ENCODE peak calls at places on chromosomes 3 and 15, in seven cellular contexts. W, N, A, F, S, E and K are unnamed samples.

GRCh38 chr3:120645083-120645800 is 36.8 kb downstream of the HGD start:
- DNase-seq in W (peak), N (no peak), A (no peak), F (no peak), S (no peak), E (no peak), K (no peak)

GRCh38 chr3:193593666-193594025 is 638 bp downstream of the OPA1 start:
- DNase-seq in W (no peak), N (peak), A (no peak), F (no peak), S (no peak), E (no peak), K (no peak)

GRCh38 chr15:70113304-70113700 is 15.6 kb upstream of the TLE3 start:
- DNase-seq in W (no peak), N (no peak), A (no peak), F (no peak), S (no peak), E (no peak), K (peak)

GRCh38 chr3:13787533-13787932 is 92.3 kb downstream of the WNT7A start:
- DNase-seq in W (no peak), N (no peak), A (no peak), F (no peak), S (no peak), E (no peak), K (no peak)

GRCh38 chr3:120344349-120344748 is 4.8 kb downstream of the LRRC58 start:
- DNase-seq in W (no peak), N (peak), A (no peak), F (no peak), S (no peak), E (no peak), K (no peak)

GRCh38 chr15:30956216-30956803 is 35.1 kb downstream of the MTMR10 start:
- DNase-seq in W (no peak), N (no peak), A (no peak), F (no peak), S (no peak), E (no peak), K (no peak)

GRCh38 chr3:53705774-53706173 is 140.4 kb downstream of the CHDH start:
- DNase-seq in W (no peak), N (no peak), A (no peak), F (no peak), S (peak), E (no peak), K (peak)

GRCh38 chr3:186160691-186161243 is 51.9 kb upstream of the ETV5 start:
- DNase-seq in W (no peak), N (no peak), A (no peak), F (no peak), S (peak), E (no peak), K (no peak)

GRCh38 chr15:99247063-99247462 is 2.3 kb downstream of the TTC23 start:
- DNase-seq in W (no peak), N (no peak), A (no peak), F (no peak), S (no peak), E (no peak), K (no peak)

GRCh38 chr3:71127052-71127451 is 456.5 kb downstream of the FOXP1 start:
- DNase-seq in W (no peak), N (no peak), A (no peak), F (no peak), S (no peak), E (peak), K (no peak)

GRCh38 chr15:70505971-70506887 is 257.1 kb downstream of the UACA start:
- DNase-seq in W (no peak), N (no peak), A (no peak), F (no peak), S (no peak), E (no peak), K (no peak)

GRCh38 chr3:195236076-195236798 is 34.7 kb downstream of the XXYLT1 start:
- DNase-seq in W (no peak), N (no peak), A (no peak), F (no peak), S (peak), E (no peak), K (no peak)

GRCh38 chr3:151316267-151316991 is at the start of gene GPR87:
- DNase-seq in W (no peak), N (peak), A (no peak), F (no peak), S (no peak), E (no peak), K (no peak)

GRCh38 chr3:61914277-61914676 is 352.9 kb downstream of the PTPRG start:
- DNase-seq in W (no peak), N (peak), A (no peak), F (no peak), S (no peak), E (no peak), K (no peak)

GRCh38 chr3:15659254-15659975 is 57.9 kb downstream of the BTD start:
- DNase-seq in W (no peak), N (peak), A (no peak), F (no peak), S (no peak), E (no peak), K (no peak)

GRCh38 chr15:23467110-23467600 is 20.1 kb upstream of the GOLGA6L2 start:
- DNase-seq in W (no peak), N (peak), A (no peak), F (no peak), S (no peak), E (peak), K (no peak)

GRCh38 chr3:69388241-69388640 is 2.4 kb upstream of the FRMD4B start:
- DNase-seq in W (no peak), N (no peak), A (no peak), F (no peak), S (no peak), E (no peak), K (no peak)

GRCh38 chr15:70036585-70037343 is 61.0 kb downstream of the TLE3 start:
- DNase-seq in W (no peak), N (no peak), A (no peak), F (no peak), S (no peak), E (no peak), K (no peak)

GRCh38 chr15:43511012-43511885 is 6.2 kb upstream of the MAP1A start:
- DNase-seq in W (peak), N (no peak), A (no peak), F (no peak), S (no peak), E (peak), K (peak)

GRCh38 chr3:123194552-123194951 is 7.2 kb upstream of the SEC22A start:
- DNase-seq in W (no peak), N (peak), A (no peak), F (no peak), S (no peak), E (no peak), K (no peak)

GRCh38 chr3:183635107-183635430 is 354 bp upstream of the KLHL24 start:
- DNase-seq in W (no peak), N (no peak), A (no peak), F (no peak), S (no peak), E (no peak), K (no peak)

GRCh38 chr15:90231028-90232017 is 2.4 kb downstream of the CIB1 start:
- DNase-seq in W (no peak), N (no peak), A (peak), F (no peak), S (no peak), E (peak), K (no peak)

GRCh38 chr3:128503164-128503651 is 10.2 kb upstream of the GATA2 start:
- DNase-seq in W (no peak), N (no peak), A (no peak), F (no peak), S (no peak), E (no peak), K (no peak)

GRCh38 chr3:149592758-149593240 is 65.0 kb downstream of the WWTR1 start:
- DNase-seq in W (no peak), N (no peak), A (no peak), F (no peak), S (no peak), E (no peak), K (no peak)

GRCh38 chr3:102124301-102125158 is 275.2 kb downstream of the NFKBIZ start:
- DNase-seq in W (no peak), N (peak), A (no peak), F (no peak), S (no peak), E (no peak), K (no peak)

GRCh38 chr15:25175033-25175788 is 220.4 kb downstream of the SNRPN start:
- DNase-seq in W (no peak), N (no peak), A (no peak), F (no peak), S (peak), E (no peak), K (no peak)

GRCh38 chr3:33063651-33064051 is 33.3 kb downstream of the GLB1 start:
- DNase-seq in W (no peak), N (peak), A (peak), F (no peak), S (no peak), E (no peak), K (no peak)